ENCODE peak calls at places on chromosome 12, in seven cellular contexts. Z is left lung, G is iris pigment epithelial cell, A is OCI-LY7, F is ACHN, V is endodermal cell, P is neuronal stem cell. O is an unnamed sample.

GRCh38 chr12:32106153-32106516 is 512 bp upstream of the BICD1 start:
- DNase-seq in Z (no peak), G (no peak), A (no peak), F (no peak), V (no peak), P (no peak), O (no peak)

GRCh38 chr12:92471551-92471950 is 231.2 kb upstream of the PLEKHG7 start:
- DNase-seq in Z (no peak), G (no peak), A (peak; percentile 85), F (no peak), V (no peak), P (no peak), O (no peak)

GRCh38 chr12:122276242-122276641 is 9.9 kb upstream of the VPS33A start:
- DNase-seq in Z (no peak), G (no peak), A (no peak), F (no peak), V (peak; percentile 10), P (no peak), O (no peak)

GRCh38 chr12:132506730-132507538 is 17.0 kb downstream of the FBRSL1 start:
- DNase-seq in Z (peak; percentile 79), G (peak; percentile 82), A (no peak), F (no peak), V (peak; percentile 79), P (no peak), O (peak; percentile 77)

GRCh38 chr12:67648306-67649164 is at the start of gene DYRK2:
- DNase-seq in Z (peak; percentile 81), G (peak; percentile 84), A (peak; percentile 89), F (peak; percentile 87), V (peak; percentile 92), P (peak; percentile 82), O (peak; percentile 74)

GRCh38 chr12:10749700-10750384 is 26.7 kb upstream of the YBX3 start:
- DNase-seq in Z (peak; percentile 63), G (peak; percentile 95), A (peak; percentile 87), F (peak; percentile 98), V (peak; percentile 91), P (peak; percentile 77), O (peak; percentile 97)

GRCh38 chr12:23113781-23114180 is 488.8 kb downstream of the ETNK1 start:
- DNase-seq in Z (no peak), G (peak; percentile 15), A (no peak), F (no peak), V (no peak), P (no peak), O (no peak)

GRCh38 chr12:402127-402456 is 648 bp downstream of the CCDC77 start:
- DNase-seq in Z (no peak), G (peak; percentile 58), A (peak; percentile 57), F (peak; percentile 60), V (peak; percentile 68), P (peak; percentile 26), O (peak; percentile 41)

GRCh38 chr12:111840831-111841230 is 1.2 kb upstream of the MAPKAPK5 start:
- DNase-seq in Z (no peak), G (no peak), A (no peak), F (no peak), V (no peak), P (no peak), O (no peak)

GRCh38 chr12:95516757-95517156 is 34.5 kb downstream of the USP44 start:
- DNase-seq in Z (no peak), G (peak; percentile 27), A (no peak), F (no peak), V (no peak), P (no peak), O (peak; percentile 55)

GRCh38 chr12:53048033-53048779 is 1.7 kb upstream of the TNS2 start:
- DNase-seq in Z (peak; percentile 72), G (no peak), A (no peak), F (peak; percentile 53), V (peak; percentile 93), P (no peak), O (no peak)